ENCODE peak calls at places on chromosomes 7 and 10, in five cellular contexts. One of them, this sample, is unnamed.

GRCh38 chr7:148753224-148753623 is 54.5 kb downstream of the CUL1 start:
- DNase-seq in HCT116: no peak
- DNase-seq in HepG2: no peak
- DNase-seq in H1: no peak
- DNase-seq in GM12878: no peak
- DNase-seq in this sample: peak

GRCh38 chr10:80275756-80276155 is 13.7 kb downstream of the MAT1A start:
- DNase-seq in HCT116: no peak
- DNase-seq in GM12878: no peak
- DNase-seq in HepG2: no peak
- DNase-seq in H1: no peak
- DNase-seq in this sample: peak

GRCh38 chr10:72228318-72228751 is 12.3 kb upstream of the ASCC1 start:
- DNase-seq in HCT116: no peak
- DNase-seq in GM12878: no peak
- DNase-seq in HepG2: no peak
- DNase-seq in H1: no peak
- DNase-seq in this sample: no peak

GRCh38 chr10:77163670-77164348 is 473.8 kb downstream of the KCNMA1 start:
- DNase-seq in GM12878: no peak
- DNase-seq in HepG2: peak
- DNase-seq in HCT116: peak
- DNase-seq in H1: no peak
- DNase-seq in this sample: no peak

GRCh38 chr10:63375859-63376258 is 89.9 kb downstream of the JMJD1C start:
- DNase-seq in HepG2: no peak
- DNase-seq in HCT116: no peak
- DNase-seq in H1: no peak
- DNase-seq in GM12878: no peak
- DNase-seq in this sample: no peak

GRCh38 chr7:154753226-154753625 is 249.7 kb downstream of the PAXIP1 start:
- DNase-seq in HepG2: no peak
- DNase-seq in H1: no peak
- DNase-seq in HCT116: no peak
- DNase-seq in GM12878: no peak
- DNase-seq in this sample: no peak

GRCh38 chr7:73769481-73770001 is 529 bp downstream of the CLDN3 start:
- DNase-seq in H1: no peak
- DNase-seq in HCT116: no peak
- DNase-seq in HepG2: no peak
- DNase-seq in GM12878: no peak
- DNase-seq in this sample: no peak

GRCh38 chr10:64115913-64116643 is 594.9 kb downstream of the REEP3 start:
- DNase-seq in H1: no peak
- DNase-seq in HCT116: no peak
- DNase-seq in GM12878: no peak
- DNase-seq in HepG2: no peak
- DNase-seq in this sample: peak

GRCh38 chr7:150753826-150754603 is 16.8 kb downstream of the GIMAP5 start:
- DNase-seq in HepG2: peak
- DNase-seq in H1: no peak
- DNase-seq in GM12878: no peak
- DNase-seq in HCT116: no peak
- DNase-seq in this sample: no peak

GRCh38 chr10:116608683-116609594 is 11.8 kb upstream of the PNLIPRP2 start:
- DNase-seq in HCT116: no peak
- DNase-seq in H1: peak
- DNase-seq in HepG2: no peak
- DNase-seq in GM12878: no peak
- DNase-seq in this sample: no peak

GRCh38 chr7:42790196-42790595 is 121.7 kb downstream of the C7orf25 start:
- DNase-seq in HepG2: no peak
- DNase-seq in H1: no peak
- DNase-seq in GM12878: no peak
- DNase-seq in HCT116: no peak
- DNase-seq in this sample: no peak

GRCh38 chr7:134378562-134378961 is 61.8 kb upstream of the SLC35B4 start:
- DNase-seq in H1: no peak
- DNase-seq in HCT116: no peak
- DNase-seq in HepG2: no peak
- DNase-seq in GM12878: no peak
- DNase-seq in this sample: peak

GRCh38 chr10:29663718-29664117 is 28.9 kb upstream of the SVIL start:
- DNase-seq in HepG2: no peak
- DNase-seq in HCT116: no peak
- DNase-seq in GM12878: no peak
- DNase-seq in H1: no peak
- DNase-seq in this sample: no peak

GRCh38 chr7:11775401-11775800 is 56.6 kb downstream of the THSD7A start:
- DNase-seq in HepG2: no peak
- DNase-seq in H1: no peak
- DNase-seq in GM12878: no peak
- DNase-seq in HCT116: no peak
- DNase-seq in this sample: no peak

GRCh38 chr7:131556912-131557457 is 557 bp upstream of the PODXL start:
- DNase-seq in GM12878: no peak
- DNase-seq in H1: peak
- DNase-seq in HCT116: no peak
- DNase-seq in HepG2: no peak
- DNase-seq in this sample: no peak

GRCh38 chr10:103663802-103664201 is 170.3 kb downstream of the NEURL1 start:
- DNase-seq in HepG2: no peak
- DNase-seq in HCT116: no peak
- DNase-seq in H1: no peak
- DNase-seq in GM12878: no peak
- DNase-seq in this sample: no peak

GRCh38 chr7:100791881-100792666 is 35.2 kb downstream of the EPHB4 start:
- DNase-seq in H1: no peak
- DNase-seq in HCT116: no peak
- DNase-seq in HepG2: peak
- DNase-seq in GM12878: no peak
- DNase-seq in this sample: no peak

GRCh38 chr10:67385089-67385488 is 310.9 kb downstream of the CTNNA3 start:
- DNase-seq in HCT116: no peak
- DNase-seq in HepG2: no peak
- DNase-seq in H1: no peak
- DNase-seq in GM12878: no peak
- DNase-seq in this sample: no peak

GRCh38 chr10:36224431-36224985 is 582.4 kb upstream of the FZD8 start:
- DNase-seq in HCT116: no peak
- DNase-seq in GM12878: no peak
- DNase-seq in HepG2: no peak
- DNase-seq in H1: no peak
- DNase-seq in this sample: no peak

GRCh38 chr7:152152267-152152666 is 126.8 kb downstream of the GALNT11 start:
- DNase-seq in GM12878: no peak
- DNase-seq in HepG2: no peak
- DNase-seq in H1: no peak
- DNase-seq in HCT116: no peak
- DNase-seq in this sample: no peak

GRCh38 chr7:27161214-27161720 is 4.1 kb downstream of the HOXA9 start:
- DNase-seq in HCT116: no peak
- DNase-seq in HepG2: no peak
- DNase-seq in H1: no peak
- DNase-seq in GM12878: no peak
- DNase-seq in this sample: no peak

GRCh38 chr10:67925449-67926005 is 41.1 kb downstream of the SIRT1 start:
- DNase-seq in H1: no peak
- DNase-seq in GM12878: no peak
- DNase-seq in HCT116: no peak
- DNase-seq in HepG2: no peak
- DNase-seq in this sample: no peak

GRCh38 chr7:82015751-82016150 is 245.9 kb upstream of the HGF start:
- DNase-seq in HCT116: no peak
- DNase-seq in GM12878: no peak
- DNase-seq in HepG2: no peak
- DNase-seq in H1: no peak
- DNase-seq in this sample: no peak

GRCh38 chr10:118455181-118455695 is 113.1 kb upstream of the FAM204A start:
- DNase-seq in HepG2: no peak
- DNase-seq in GM12878: no peak
- DNase-seq in H1: no peak
- DNase-seq in HCT116: no peak
- DNase-seq in this sample: no peak

GRCh38 chr10:10482613-10483012 is 535.1 kb upstream of the CELF2 start:
- DNase-seq in H1: no peak
- DNase-seq in HepG2: no peak
- DNase-seq in HCT116: no peak
- DNase-seq in GM12878: no peak
- DNase-seq in this sample: no peak

GRCh38 chr7:1110358-1110757 is 22.4 kb downstream of the GPER1 start:
- DNase-seq in GM12878: no peak
- DNase-seq in H1: no peak
- DNase-seq in HepG2: no peak
- DNase-seq in HCT116: no peak
- DNase-seq in this sample: no peak

GRCh38 chr7:95245828-95246227 is 78.5 kb downstream of the PON1 start:
- DNase-seq in GM12878: no peak
- DNase-seq in H1: no peak
- DNase-seq in HCT116: no peak
- DNase-seq in HepG2: no peak
- DNase-seq in this sample: no peak

GRCh38 chr10:31171402-31172120 is 139.9 kb upstream of the ZNF438 start:
- DNase-seq in HCT116: no peak
- DNase-seq in H1: no peak
- DNase-seq in HepG2: no peak
- DNase-seq in GM12878: no peak
- DNase-seq in this sample: no peak

GRCh38 chr7:123351506-123352225 is 151.9 kb upstream of the SLC13A1 start:
- DNase-seq in GM12878: no peak
- DNase-seq in HepG2: no peak
- DNase-seq in H1: no peak
- DNase-seq in HCT116: no peak
- DNase-seq in this sample: peak

GRCh38 chr10:5456563-5456962 is 42.8 kb downstream of the CALML5 start:
- DNase-seq in HepG2: no peak
- DNase-seq in H1: no peak
- DNase-seq in HCT116: no peak
- DNase-seq in GM12878: no peak
- DNase-seq in this sample: no peak

GRCh38 chr7:45069444-45070253 is 19.1 kb downstream of the NACAD start:
- DNase-seq in H1: no peak
- DNase-seq in HCT116: no peak
- DNase-seq in GM12878: no peak
- DNase-seq in HepG2: no peak
- DNase-seq in this sample: peak

GRCh38 chr10:7475046-7475860 is 64.4 kb upstream of the SFMBT2 start:
- DNase-seq in HCT116: no peak
- DNase-seq in HepG2: no peak
- DNase-seq in H1: peak
- DNase-seq in GM12878: no peak
- DNase-seq in this sample: no peak

GRCh38 chr10:108112218-108112617 is 947.7 kb upstream of the SORCS1 start:
- DNase-seq in GM12878: no peak
- DNase-seq in H1: no peak
- DNase-seq in HepG2: no peak
- DNase-seq in HCT116: no peak
- DNase-seq in this sample: no peak

DNA sequence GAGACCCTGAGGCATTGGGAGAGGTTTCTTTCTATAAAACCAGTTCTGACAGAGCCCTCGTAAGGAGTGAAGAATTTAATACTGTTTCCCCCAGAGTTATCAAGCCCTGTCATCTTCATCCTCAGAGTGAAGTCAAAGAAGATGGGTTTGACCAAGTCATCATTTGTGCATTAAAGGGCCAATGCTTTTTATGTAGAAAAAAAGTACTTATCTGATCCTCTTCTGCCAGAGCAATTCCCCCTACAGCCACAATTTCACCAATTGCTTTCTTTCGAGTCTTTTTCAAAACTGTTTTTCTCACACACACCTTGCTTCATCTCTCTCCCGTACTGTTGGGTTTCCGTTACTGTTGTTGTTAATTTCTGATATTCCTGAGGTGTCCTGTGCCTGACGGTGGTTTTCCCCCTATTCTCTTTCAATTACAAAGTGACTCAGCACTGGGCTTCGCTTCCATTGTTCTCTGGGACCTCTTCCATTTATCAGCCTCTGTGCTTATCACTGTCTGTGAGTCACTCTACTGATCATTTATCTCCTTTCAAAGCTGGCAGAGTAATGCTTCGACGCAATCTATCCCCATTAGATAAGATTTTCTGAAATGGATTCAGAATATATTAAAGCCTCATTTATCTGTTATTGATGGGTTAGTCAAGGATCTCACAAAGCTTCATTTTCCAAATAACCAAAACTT is 679.0 kb downstream of the SDK1 start:
- DNase-seq in HepG2: peak
- DNase-seq in H1: no peak
- DNase-seq in HCT116: no peak
- DNase-seq in GM12878: no peak
- DNase-seq in this sample: no peak
- TF ChIP-seq SRF in HepG2: no peak
- TF ChIP-seq SRF in H1: no peak
- TF ChIP-seq SRF in HCT116: no peak
- TF ChIP-seq SRF in GM12878: no peak
- TF ChIP-seq SRF in this sample: no peak

DNA sequence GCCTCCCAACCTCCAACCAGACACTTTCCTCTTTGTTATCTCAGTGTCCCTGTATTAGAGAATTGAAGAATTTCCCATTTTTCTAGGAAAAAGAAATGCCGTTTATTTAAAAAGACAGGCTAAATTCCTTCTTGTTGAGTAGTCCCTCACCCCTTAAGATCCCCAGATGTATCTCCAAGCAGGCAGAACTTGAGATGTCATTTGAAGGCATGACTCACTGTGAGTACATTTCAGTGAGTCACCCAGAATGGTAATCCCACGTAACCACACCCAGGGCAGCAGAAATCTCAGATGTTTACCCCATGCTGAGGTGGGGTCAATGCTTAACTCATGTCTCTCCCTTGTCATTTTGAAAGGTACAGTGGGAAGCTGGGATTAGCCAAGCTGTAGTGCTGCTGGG is 4.4 kb downstream of the ZNF655 start:
- DNase-seq in HCT116: peak
- DNase-seq in GM12878: no peak
- DNase-seq in HepG2: peak
- DNase-seq in H1: no peak
- DNase-seq in this sample: peak
- TF ChIP-seq SRF in HCT116: peak
- TF ChIP-seq SRF in GM12878: no peak
- TF ChIP-seq SRF in HepG2: no peak
- TF ChIP-seq SRF in H1: no peak
- TF ChIP-seq SRF in this sample: no peak

DNA sequence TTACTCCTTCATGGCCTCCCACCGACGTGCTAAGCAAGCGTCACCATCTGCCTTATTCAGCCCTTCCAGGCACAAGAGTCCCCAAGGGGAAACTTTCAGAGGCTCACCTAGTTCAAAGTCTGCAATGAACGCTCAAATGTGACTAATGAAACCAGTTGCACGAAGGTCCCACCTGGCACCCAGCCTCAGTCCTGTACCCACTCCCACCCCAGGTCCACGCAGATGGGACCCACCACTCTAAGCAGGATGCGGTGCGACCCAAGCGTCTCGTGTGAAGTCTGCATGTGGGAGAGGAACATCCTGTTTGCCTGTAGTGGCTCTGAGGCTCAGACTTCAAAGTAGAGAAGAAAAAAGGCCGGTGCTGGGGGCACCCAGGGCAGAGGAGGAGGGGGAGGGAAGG is 40.3 kb downstream of the RGS10 start:
- DNase-seq in HCT116: no peak
- DNase-seq in HepG2: no peak
- DNase-seq in GM12878: no peak
- DNase-seq in H1: no peak
- DNase-seq in this sample: no peak
- TF ChIP-seq SRF in HCT116: no peak
- TF ChIP-seq SRF in HepG2: no peak
- TF ChIP-seq SRF in GM12878: no peak
- TF ChIP-seq SRF in H1: no peak
- TF ChIP-seq SRF in this sample: no peak

GRCh38 chr10:88892223-88892967 is 12.3 kb downstream of the STAMBPL1 start:
- DNase-seq in HepG2: no peak
- DNase-seq in GM12878: no peak
- DNase-seq in H1: no peak
- DNase-seq in HCT116: no peak
- DNase-seq in this sample: no peak
- TF ChIP-seq SRF in HepG2: no peak
- TF ChIP-seq SRF in GM12878: no peak
- TF ChIP-seq SRF in H1: no peak
- TF ChIP-seq SRF in HCT116: no peak
- TF ChIP-seq SRF in this sample: no peak

This sample was measured in K562.